ENCODE peak calls at places on chromosomes 12 and 14, in five cellular contexts. V is body of pancreas, U is tibial nerve, K is testis, X is esophagus muscularis mucosa. F is an unnamed sample.

GRCh38 chr14:104647467-104648063 is 41.9 kb upstream of the INF2 start:
- DNase-seq in U (no peak), K (no peak), X (no peak), V (no peak), F (no peak)

GRCh38 chr12:561908-562593 is 101.2 kb downstream of the NINJ2 start:
- DNase-seq in X (no peak), V (peak), U (peak), K (peak), F (peak)

GRCh38 chr12:82698959-82699358 is 12.3 kb downstream of the TMTC2 start:
- DNase-seq in X (no peak), V (no peak), K (no peak), U (no peak), F (no peak)

GRCh38 chr12:107328442-107329133 is 235.2 kb upstream of the CRY1 start:
- DNase-seq in U (no peak), V (peak), K (no peak), X (no peak), F (no peak)

GRCh38 chr14:58942516-58942915 is 246.0 kb upstream of the DAAM1 start:
- DNase-seq in U (no peak), V (no peak), K (no peak), X (no peak), F (no peak)

GRCh38 chr14:23086565-23086964 is 8.4 kb downstream of the ACIN1 start:
- DNase-seq in U (no peak), K (no peak), V (no peak), X (no peak), F (no peak)

GRCh38 chr12:124508323-124509096 is 58.9 kb downstream of the NCOR2 start:
- DNase-seq in K (no peak), X (no peak), U (peak), V (no peak), F (no peak)

GRCh38 chr12:90301734-90302133 is 593.1 kb upstream of the ATP2B1 start:
- DNase-seq in K (no peak), X (no peak), V (no peak), U (no peak), F (no peak)

GRCh38 chr12:47717443-47718193 is 7.7 kb downstream of the ENDOU start:
- DNase-seq in V (peak), K (peak), U (peak), X (peak), F (peak)

GRCh38 chr12:47717046-47717442 is 8.2 kb downstream of the ENDOU start:
- DNase-seq in U (no peak), K (no peak), X (no peak), V (no peak), F (no peak)

GRCh38 chr12:47714823-47715386 is 9.1 kb upstream of the RPAP3 start:
- DNase-seq in U (no peak), K (no peak), V (no peak), X (no peak), F (no peak)

GRCh38 chr12:47715393-47715876 is 9.6 kb upstream of the RPAP3 start:
- DNase-seq in X (peak), V (peak), K (peak), U (peak), F (peak)

GRCh38 chr12:47715877-47716548 is 9.3 kb downstream of the ENDOU start:
- DNase-seq in U (no peak), K (no peak), V (no peak), X (peak), F (peak)
- H3K4me3 ChIP-seq in U (no peak), K (no peak), V (no peak), X (peak), F (no peak)

DNA sequence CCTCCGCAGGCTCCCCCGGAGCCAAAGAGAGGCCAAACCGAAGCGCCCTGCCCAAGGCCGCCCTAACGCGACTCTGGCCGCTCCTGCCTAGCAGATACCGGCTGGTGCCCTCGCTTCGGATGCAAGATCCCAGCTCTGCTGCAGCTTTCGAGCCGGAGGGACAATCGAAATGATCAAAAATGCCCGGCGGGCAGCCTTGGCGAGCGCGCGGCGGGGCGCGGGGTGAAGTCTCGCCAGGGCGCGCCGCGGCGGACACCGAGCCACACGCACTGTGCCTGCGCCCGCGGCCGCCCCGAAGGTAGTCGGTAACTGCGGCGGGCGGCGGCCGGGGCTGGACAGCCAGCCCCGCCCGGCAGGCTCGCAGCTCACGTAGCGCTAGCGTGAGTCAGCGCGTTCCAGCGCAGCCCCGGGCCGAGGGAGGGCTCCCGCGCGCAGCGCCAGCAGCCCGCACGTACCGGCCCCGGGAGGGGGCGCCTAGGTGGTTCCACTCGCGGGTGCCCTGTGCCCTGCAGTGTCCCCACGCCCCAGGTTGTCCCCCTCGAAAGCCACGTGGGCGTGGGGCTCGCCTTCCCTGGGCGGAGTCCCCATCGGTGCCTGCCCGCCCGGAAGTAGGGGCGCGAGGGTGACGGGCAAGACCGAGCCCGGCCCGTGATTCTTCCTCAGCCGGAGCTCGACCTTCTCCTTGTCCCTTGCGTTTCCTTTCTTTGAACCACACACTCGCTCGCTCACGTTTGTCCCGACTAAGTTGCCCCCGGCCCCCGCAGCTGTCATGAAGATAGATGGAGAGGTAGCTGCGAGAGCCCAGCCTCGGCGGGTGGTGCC is 109.3 kb upstream of the EGLN3 start:
- DNase-seq in V (peak), X (peak), U (peak), K (peak), F (peak)
- TF ChIP-seq POLR2A in V (peak), X (peak), U (no peak), K (no peak), F (no peak)

GRCh38 chr14:102806447-102806846 is 29.2 kb downstream of the TRAF3 start:
- DNase-seq in X (no peak), K (no peak), U (no peak), V (no peak), F (no peak)

GRCh38 chr14:102804858-102805257 is 27.6 kb downstream of the TRAF3 start:
- DNase-seq in U (no peak), X (no peak), K (no peak), V (no peak), F (no peak)

GRCh38 chr14:102803139-102803538 is 25.9 kb downstream of the TRAF3 start:
- DNase-seq in V (no peak), U (no peak), K (no peak), X (no peak), F (no peak)

GRCh38 chr14:102805941-102806340 is 28.7 kb downstream of the TRAF3 start:
- DNase-seq in X (no peak), U (no peak), K (no peak), V (no peak), F (no peak)

GRCh38 chr14:102805454-102805891 is 28.2 kb downstream of the TRAF3 start:
- DNase-seq in X (no peak), U (no peak), V (no peak), K (no peak), F (no peak)
- TF ChIP-seq CTCF in X (no peak), U (no peak), V (no peak), K (no peak), F (no peak)

DNA sequence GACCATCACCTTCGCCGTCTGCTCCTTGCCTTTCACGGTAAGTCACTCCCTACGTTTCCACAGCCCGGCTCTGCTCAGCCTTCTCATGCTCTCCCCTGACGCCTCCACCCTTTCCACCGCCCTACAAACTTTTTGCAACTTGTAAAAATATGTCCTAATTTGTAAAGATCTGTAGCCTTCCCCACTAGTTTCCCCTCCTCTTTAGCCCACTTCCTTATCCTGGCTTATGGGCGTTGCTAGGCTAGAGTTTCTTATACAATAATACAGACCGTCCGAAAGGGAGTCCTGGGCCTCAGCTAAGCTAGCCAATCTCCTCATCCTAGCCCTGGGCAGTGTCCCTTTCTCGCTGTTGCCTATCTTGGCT is 1.2 kb downstream of the PTGER2 start:
- DNase-seq in U (no peak), V (no peak), X (no peak), K (no peak), F (no peak)
- H3K4me3 ChIP-seq in U (peak), V (no peak), X (peak), K (peak), F (no peak)

DNA sequence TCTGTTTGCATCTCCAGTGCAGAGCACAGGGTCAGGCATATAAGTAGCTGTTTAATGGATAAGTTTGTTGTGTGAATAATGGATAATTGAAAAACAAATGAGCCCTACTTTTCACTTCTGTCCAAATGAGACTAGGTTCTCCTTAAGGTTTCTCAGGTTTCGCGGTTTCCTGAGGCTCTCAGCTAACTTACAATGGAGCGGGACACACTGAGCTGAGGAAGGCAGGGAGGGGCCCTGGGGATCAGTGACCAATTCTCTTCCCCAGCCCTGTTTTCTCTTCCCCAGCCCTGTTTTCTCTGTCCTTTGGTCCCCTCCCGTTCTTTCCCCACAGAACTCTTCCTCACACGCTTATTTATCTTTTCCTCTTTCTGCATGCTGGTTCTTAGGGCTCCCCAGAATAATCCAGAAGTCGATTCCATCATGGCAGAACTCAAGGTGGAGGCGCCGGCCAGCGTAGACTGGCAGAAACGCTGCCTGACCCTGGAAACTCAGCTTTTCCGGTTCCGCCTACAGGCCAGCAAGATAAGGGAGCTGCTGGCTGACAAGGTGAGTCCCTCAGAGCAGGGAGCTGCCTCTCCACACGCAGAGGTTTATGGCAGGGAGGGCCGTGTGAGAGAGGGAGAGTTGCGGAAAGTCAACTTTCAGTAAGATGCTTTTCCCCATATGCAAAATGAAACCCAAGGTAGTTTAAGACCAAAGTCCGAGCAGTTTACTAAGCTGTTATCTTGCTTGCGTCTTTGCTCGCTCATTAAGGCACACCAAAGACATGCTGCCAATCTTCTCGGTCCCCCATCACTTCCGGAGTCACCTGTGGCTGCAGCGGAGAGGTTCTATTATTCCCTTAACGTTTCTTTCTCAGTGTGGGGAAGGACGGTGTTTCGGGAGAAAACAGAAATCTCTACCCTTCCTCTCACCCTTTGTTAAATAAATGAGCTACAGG is 8.6 kb downstream of the PLEKHH1 start:
- DNase-seq in V (peak), U (no peak), K (no peak), X (no peak), F (peak)
- TF ChIP-seq POLR2A in V (no peak), U (no peak), K (no peak), X (no peak), F (no peak)

DNA sequence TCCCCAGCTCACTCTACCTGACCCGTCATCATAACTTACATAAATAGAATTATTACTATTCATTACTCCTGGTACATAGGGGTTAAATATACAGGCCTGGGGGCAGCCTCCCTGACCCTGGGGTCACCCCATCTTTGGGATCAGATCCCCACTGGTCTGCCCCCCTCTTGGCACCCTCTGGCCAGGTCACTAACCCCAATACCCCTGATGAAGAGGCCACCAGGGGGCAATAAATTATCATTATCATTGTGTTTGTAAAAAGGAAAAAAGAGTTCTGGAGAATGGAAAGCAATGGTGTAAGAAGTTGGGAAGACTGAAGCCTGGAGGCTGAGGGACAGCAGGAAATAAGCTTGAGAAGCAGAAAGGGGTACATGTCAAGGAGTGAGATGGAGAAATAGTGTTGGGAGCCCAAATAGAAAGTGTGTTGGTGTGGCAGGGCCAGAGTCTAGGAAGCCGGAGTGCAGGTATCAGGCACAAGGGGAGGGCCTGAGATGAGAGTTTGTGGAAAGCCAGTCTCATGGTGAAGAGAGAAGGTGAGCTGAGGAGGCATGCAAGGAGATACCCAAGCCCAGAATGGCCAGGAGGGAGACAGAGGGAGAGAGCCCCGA is 6.1 kb upstream of the AAAS start:
- DNase-seq in U (no peak), X (no peak), V (no peak), K (no peak), F (no peak)
- TF ChIP-seq CTCF in U (peak), X (peak), V (peak), K (no peak), F (peak)

DNA sequence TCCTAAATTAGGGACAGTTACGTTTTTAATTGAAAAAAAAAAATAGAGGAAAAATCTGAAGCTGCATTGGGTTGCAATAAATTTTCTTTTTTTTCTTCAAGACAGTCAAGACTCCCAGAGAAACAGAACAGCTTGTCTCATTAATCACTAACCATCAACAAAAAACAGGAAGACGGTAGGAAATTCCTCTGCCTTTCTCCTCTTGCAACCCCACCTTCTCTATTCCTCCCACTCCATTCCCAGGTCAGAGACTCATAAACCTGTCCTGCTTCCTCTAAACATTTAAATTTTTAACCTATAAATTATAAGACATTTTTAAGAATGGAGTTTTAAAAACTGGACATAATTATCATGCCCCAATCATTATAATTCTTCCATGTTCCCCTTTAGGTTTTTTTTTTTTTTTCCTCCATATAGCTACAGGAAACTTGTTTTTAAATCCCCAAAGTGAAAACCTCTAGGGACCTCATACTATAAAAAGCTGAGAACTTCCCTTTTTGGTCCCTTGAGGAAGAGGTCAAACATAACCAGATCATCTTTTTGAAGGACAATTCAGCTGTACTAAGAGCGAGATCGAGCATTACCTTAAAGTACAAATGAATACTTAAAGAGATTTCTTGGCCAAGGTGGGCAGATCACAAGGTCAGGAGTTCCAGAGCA is 36.0 kb downstream of the CPM start:
- DNase-seq in V (no peak), X (no peak), U (no peak), K (no peak), F (no peak)
- H3K4me3 ChIP-seq in V (no peak), X (no peak), U (no peak), K (no peak), F (no peak)